ENCODE peak calls at places on chromosomes 3 and 15, in eight cellular contexts. One of them, this sample, is unnamed. For H3K27me3, the result is how much of the 10 kb centered on the place peaks cover.

GRCh38 chr15:37096878-37097568 is 3.3 kb downstream of the MEIS2 start:
- DNase-seq in tibial artery: no peak
- DNase-seq in heart left ventricle: no peak
- DNase-seq in naive thymus-derived CD4-positive, alpha-beta T cell: no peak
- DNase-seq in PC-3: no peak
- DNase-seq in Peyer's patch: no peak
- DNase-seq in gastrocnemius medialis: no peak
- DNase-seq in esophagus squamous epithelium: no peak
- DNase-seq in this sample: no peak

GRCh38 chr3:188646592-188646991 is 492.6 kb downstream of the LPP start:
- DNase-seq in tibial artery: no peak
- DNase-seq in heart left ventricle: no peak
- DNase-seq in naive thymus-derived CD4-positive, alpha-beta T cell: no peak
- DNase-seq in PC-3: peak
- DNase-seq in Peyer's patch: no peak
- DNase-seq in gastrocnemius medialis: no peak
- DNase-seq in esophagus squamous epithelium: no peak
- DNase-seq in this sample: no peak

GRCh38 chr3:107969994-107970896 is 120.6 kb downstream of the CD47 start:
- DNase-seq in tibial artery: no peak
- DNase-seq in heart left ventricle: peak
- DNase-seq in naive thymus-derived CD4-positive, alpha-beta T cell: no peak
- DNase-seq in PC-3: peak
- DNase-seq in Peyer's patch: no peak
- DNase-seq in gastrocnemius medialis: no peak
- DNase-seq in esophagus squamous epithelium: no peak
- DNase-seq in this sample: peak

GRCh38 chr15:98442379-98442833 is 205.9 kb upstream of the IGF1R start:
- DNase-seq in tibial artery: no peak
- DNase-seq in heart left ventricle: no peak
- DNase-seq in naive thymus-derived CD4-positive, alpha-beta T cell: peak
- DNase-seq in PC-3: peak
- DNase-seq in Peyer's patch: peak
- DNase-seq in gastrocnemius medialis: no peak
- DNase-seq in esophagus squamous epithelium: no peak
- DNase-seq in this sample: peak

GRCh38 chr3:194487289-194488006 is 646 bp upstream of the ATP13A3 start:
- DNase-seq in tibial artery: peak
- DNase-seq in heart left ventricle: peak
- DNase-seq in naive thymus-derived CD4-positive, alpha-beta T cell: peak
- DNase-seq in PC-3: no peak
- DNase-seq in Peyer's patch: peak
- DNase-seq in gastrocnemius medialis: no peak
- DNase-seq in esophagus squamous epithelium: no peak
- DNase-seq in this sample: no peak

GRCh38 chr3:109900774-109901173 is 563.4 kb upstream of the DPPA4 start:
- DNase-seq in tibial artery: no peak
- DNase-seq in heart left ventricle: no peak
- DNase-seq in naive thymus-derived CD4-positive, alpha-beta T cell: no peak
- DNase-seq in PC-3: peak
- DNase-seq in Peyer's patch: no peak
- DNase-seq in gastrocnemius medialis: no peak
- DNase-seq in esophagus squamous epithelium: no peak
- DNase-seq in this sample: peak

GRCh38 chr3:184734903-184735630 is 23.2 kb upstream of the MAGEF1 start:
- DNase-seq in tibial artery: peak
- DNase-seq in heart left ventricle: no peak
- DNase-seq in naive thymus-derived CD4-positive, alpha-beta T cell: no peak
- DNase-seq in PC-3: no peak
- DNase-seq in Peyer's patch: no peak
- DNase-seq in gastrocnemius medialis: no peak
- DNase-seq in esophagus squamous epithelium: no peak
- DNase-seq in this sample: no peak

GRCh38 chr3:52088445-52089367 is 32.3 kb upstream of the DUSP7 start:
- DNase-seq in tibial artery: peak
- DNase-seq in heart left ventricle: no peak
- DNase-seq in naive thymus-derived CD4-positive, alpha-beta T cell: no peak
- DNase-seq in PC-3: no peak
- DNase-seq in Peyer's patch: no peak
- DNase-seq in gastrocnemius medialis: no peak
- DNase-seq in esophagus squamous epithelium: no peak
- DNase-seq in this sample: no peak

GRCh38 chr15:70440416-70441138 is 322.8 kb downstream of the UACA start:
- DNase-seq in tibial artery: peak
- DNase-seq in heart left ventricle: no peak
- DNase-seq in naive thymus-derived CD4-positive, alpha-beta T cell: no peak
- DNase-seq in PC-3: no peak
- DNase-seq in Peyer's patch: no peak
- DNase-seq in gastrocnemius medialis: no peak
- DNase-seq in esophagus squamous epithelium: no peak
- DNase-seq in this sample: no peak

GRCh38 chr3:105758451-105758850 is 110.4 kb downstream of the CBLB start:
- DNase-seq in tibial artery: no peak
- DNase-seq in heart left ventricle: no peak
- DNase-seq in naive thymus-derived CD4-positive, alpha-beta T cell: no peak
- DNase-seq in PC-3: no peak
- DNase-seq in Peyer's patch: no peak
- DNase-seq in gastrocnemius medialis: no peak
- DNase-seq in esophagus squamous epithelium: no peak
- DNase-seq in this sample: peak

GRCh38 chr3:135895106-135895733 is 70.3 kb upstream of the PPP2R3A start:
- DNase-seq in tibial artery: peak
- DNase-seq in heart left ventricle: peak
- DNase-seq in naive thymus-derived CD4-positive, alpha-beta T cell: no peak
- DNase-seq in PC-3: peak
- DNase-seq in Peyer's patch: peak
- DNase-seq in gastrocnemius medialis: peak
- DNase-seq in esophagus squamous epithelium: no peak
- DNase-seq in this sample: peak

GRCh38 chr15:43903864-43904290 is 77.1 kb downstream of the WDR76 start:
- DNase-seq in tibial artery: no peak
- DNase-seq in heart left ventricle: peak
- DNase-seq in naive thymus-derived CD4-positive, alpha-beta T cell: peak
- DNase-seq in PC-3: peak
- DNase-seq in Peyer's patch: peak
- DNase-seq in gastrocnemius medialis: no peak
- DNase-seq in esophagus squamous epithelium: no peak
- DNase-seq in this sample: peak

GRCh38 chr15:50907866-50908208 is 646 bp upstream of the AP4E1 start:
- DNase-seq in tibial artery: no peak
- DNase-seq in heart left ventricle: no peak
- DNase-seq in naive thymus-derived CD4-positive, alpha-beta T cell: peak
- DNase-seq in PC-3: peak
- DNase-seq in Peyer's patch: peak
- DNase-seq in gastrocnemius medialis: peak
- DNase-seq in esophagus squamous epithelium: no peak
- DNase-seq in this sample: peak

GRCh38 chr15:21261396-21261964 is 178.8 kb downstream of the POTEB3 start:
- DNase-seq in tibial artery: no peak
- DNase-seq in heart left ventricle: no peak
- DNase-seq in naive thymus-derived CD4-positive, alpha-beta T cell: no peak
- DNase-seq in PC-3: peak
- DNase-seq in Peyer's patch: no peak
- DNase-seq in gastrocnemius medialis: no peak
- DNase-seq in esophagus squamous epithelium: no peak
- DNase-seq in this sample: no peak

GRCh38 chr15:91632176-91632575 is 221.3 kb upstream of the SLCO3A1 start:
- DNase-seq in tibial artery: no peak
- DNase-seq in heart left ventricle: no peak
- DNase-seq in naive thymus-derived CD4-positive, alpha-beta T cell: no peak
- DNase-seq in PC-3: no peak
- DNase-seq in Peyer's patch: no peak
- DNase-seq in gastrocnemius medialis: no peak
- DNase-seq in esophagus squamous epithelium: no peak
- DNase-seq in this sample: no peak

GRCh38 chr3:187922704-187923393 is 177.6 kb upstream of the BCL6 start:
- DNase-seq in tibial artery: no peak
- DNase-seq in heart left ventricle: no peak
- DNase-seq in naive thymus-derived CD4-positive, alpha-beta T cell: no peak
- DNase-seq in PC-3: peak
- DNase-seq in Peyer's patch: no peak
- DNase-seq in gastrocnemius medialis: no peak
- DNase-seq in esophagus squamous epithelium: no peak
- DNase-seq in this sample: peak

GRCh38 chr3:23157331-23157730 is 45.8 kb upstream of the UBE2E2 start:
- DNase-seq in tibial artery: no peak
- DNase-seq in heart left ventricle: no peak
- DNase-seq in naive thymus-derived CD4-positive, alpha-beta T cell: no peak
- DNase-seq in PC-3: no peak
- DNase-seq in Peyer's patch: no peak
- DNase-seq in gastrocnemius medialis: no peak
- DNase-seq in esophagus squamous epithelium: no peak
- DNase-seq in this sample: no peak

GRCh38 chr15:45662375-45662774 is 27.5 kb downstream of the SQOR start:
- DNase-seq in tibial artery: no peak
- DNase-seq in heart left ventricle: no peak
- DNase-seq in naive thymus-derived CD4-positive, alpha-beta T cell: no peak
- DNase-seq in PC-3: no peak
- DNase-seq in Peyer's patch: no peak
- DNase-seq in gastrocnemius medialis: no peak
- DNase-seq in esophagus squamous epithelium: no peak
- DNase-seq in this sample: no peak

GRCh38 chr3:131053021-131053420 is 26.3 kb downstream of the NEK11 start:
- DNase-seq in tibial artery: no peak
- DNase-seq in heart left ventricle: no peak
- DNase-seq in naive thymus-derived CD4-positive, alpha-beta T cell: no peak
- DNase-seq in PC-3: peak
- DNase-seq in Peyer's patch: no peak
- DNase-seq in gastrocnemius medialis: no peak
- DNase-seq in esophagus squamous epithelium: no peak
- DNase-seq in this sample: peak

DNA sequence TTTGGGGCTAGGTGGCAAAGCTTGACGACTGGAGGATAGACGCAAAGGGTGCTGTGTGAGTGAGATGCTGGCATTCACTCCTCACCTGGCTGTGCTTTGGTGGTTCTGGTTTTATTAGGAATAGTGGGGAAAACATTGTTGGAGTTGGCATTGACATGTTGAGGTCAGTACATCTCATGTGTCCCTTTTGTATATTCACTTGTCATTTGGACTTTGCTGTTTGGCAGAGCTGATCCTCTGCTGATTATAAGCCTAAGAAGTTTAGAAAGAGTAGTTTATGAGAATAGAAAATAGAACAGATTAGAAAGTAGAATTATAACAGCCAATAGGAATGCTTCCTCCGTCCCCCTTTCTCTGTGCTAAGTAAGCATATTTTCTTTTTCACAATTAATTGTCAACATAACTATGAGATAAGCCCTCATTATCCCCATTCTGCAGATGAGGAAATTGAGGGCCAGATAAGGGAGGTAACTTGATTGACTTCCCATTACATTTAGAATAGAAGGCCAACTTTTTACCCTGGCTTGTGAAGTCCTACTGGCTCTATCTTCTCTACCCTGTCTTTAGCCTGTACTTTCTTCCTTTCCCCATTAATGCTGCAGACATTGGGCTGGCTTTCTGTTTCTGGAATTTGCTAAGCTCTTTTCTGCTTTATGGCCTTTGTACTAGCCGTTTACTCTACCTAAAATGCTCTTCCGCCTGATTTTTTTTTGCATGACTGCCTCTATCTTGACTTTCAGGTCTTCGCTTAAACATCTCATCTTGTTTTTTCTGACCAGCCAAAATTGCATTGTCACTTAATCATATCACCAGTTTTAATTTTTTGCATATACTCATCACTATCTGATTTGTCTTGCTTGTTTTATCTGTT is 12.8 kb downstream of the ITPR1 start:
- DNase-seq in tibial artery: no peak
- DNase-seq in heart left ventricle: no peak
- DNase-seq in naive thymus-derived CD4-positive, alpha-beta T cell: no peak
- DNase-seq in PC-3: no peak
- DNase-seq in Peyer's patch: no peak
- DNase-seq in gastrocnemius medialis: no peak
- DNase-seq in esophagus squamous epithelium: no peak
- DNase-seq in this sample: no peak
- H3K27me3 ChIP-seq in tibial artery: under half
- H3K27me3 ChIP-seq in heart left ventricle: under half
- H3K27me3 ChIP-seq in naive thymus-derived CD4-positive, alpha-beta T cell: under half
- H3K27me3 ChIP-seq in PC-3: under half
- H3K27me3 ChIP-seq in Peyer's patch: under half
- H3K27me3 ChIP-seq in gastrocnemius medialis: under half
- H3K27me3 ChIP-seq in esophagus squamous epithelium: under half
- H3K27me3 ChIP-seq in this sample: under half

DNA sequence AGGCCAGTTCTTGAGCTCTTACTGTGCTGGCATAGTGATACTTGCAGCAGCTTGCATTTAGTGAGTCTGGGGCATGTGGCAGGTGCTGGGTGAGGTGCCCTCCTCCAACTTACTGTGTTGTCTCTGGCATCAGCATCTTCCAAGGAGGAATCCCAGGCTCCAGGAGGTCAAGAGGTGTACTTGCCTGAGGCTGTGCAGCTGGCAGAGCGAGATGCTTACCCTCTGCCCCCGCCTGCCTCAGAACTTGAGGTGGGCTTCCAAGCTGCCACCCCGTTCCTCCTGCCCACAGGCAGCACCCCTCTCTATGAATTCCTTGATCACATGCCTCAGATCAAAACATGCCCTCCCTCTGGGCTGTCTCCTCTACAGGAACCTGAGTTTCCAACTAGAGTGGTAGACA is 86.0 kb downstream of the EEFSEC start:
- DNase-seq in tibial artery: no peak
- DNase-seq in heart left ventricle: no peak
- DNase-seq in naive thymus-derived CD4-positive, alpha-beta T cell: no peak
- DNase-seq in PC-3: no peak
- DNase-seq in Peyer's patch: no peak
- DNase-seq in gastrocnemius medialis: no peak
- DNase-seq in esophagus squamous epithelium: no peak
- DNase-seq in this sample: no peak
- H3K27me3 ChIP-seq in tibial artery: under half
- H3K27me3 ChIP-seq in heart left ventricle: under half
- H3K27me3 ChIP-seq in naive thymus-derived CD4-positive, alpha-beta T cell: under half
- H3K27me3 ChIP-seq in PC-3: under half
- H3K27me3 ChIP-seq in Peyer's patch: under half
- H3K27me3 ChIP-seq in gastrocnemius medialis: under half
- H3K27me3 ChIP-seq in esophagus squamous epithelium: under half
- H3K27me3 ChIP-seq in this sample: under half

DNA sequence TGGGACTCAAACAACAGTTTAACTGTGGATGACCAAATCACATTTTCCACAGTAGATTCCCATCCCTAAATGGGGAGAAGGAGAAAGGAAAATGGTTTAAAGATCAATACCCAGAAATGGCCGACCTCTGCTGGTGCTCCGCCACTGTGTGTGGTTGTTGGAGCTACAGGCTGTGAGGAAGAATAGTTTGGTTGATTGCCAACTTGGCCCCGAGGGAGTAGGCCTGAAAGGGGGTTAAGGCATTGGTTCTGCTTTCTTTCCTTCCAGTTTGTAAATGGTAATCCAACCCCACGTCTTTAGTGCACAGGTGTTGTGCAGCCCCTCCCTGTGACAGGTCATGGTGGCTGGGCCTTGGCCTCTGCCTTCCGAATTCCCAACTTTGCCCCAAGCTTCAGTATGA is 92.1 kb upstream of the ROPN1 start:
- DNase-seq in tibial artery: no peak
- DNase-seq in heart left ventricle: peak
- DNase-seq in naive thymus-derived CD4-positive, alpha-beta T cell: no peak
- DNase-seq in PC-3: no peak
- DNase-seq in Peyer's patch: no peak
- DNase-seq in gastrocnemius medialis: no peak
- DNase-seq in esophagus squamous epithelium: no peak
- DNase-seq in this sample: no peak
- H3K27me3 ChIP-seq in tibial artery: under half
- H3K27me3 ChIP-seq in heart left ventricle: under half
- H3K27me3 ChIP-seq in naive thymus-derived CD4-positive, alpha-beta T cell: under half
- H3K27me3 ChIP-seq in PC-3: under half
- H3K27me3 ChIP-seq in Peyer's patch: under half
- H3K27me3 ChIP-seq in gastrocnemius medialis: under half
- H3K27me3 ChIP-seq in esophagus squamous epithelium: under half
- H3K27me3 ChIP-seq in this sample: under half

GRCh38 chr15:77821188-77821958 is 188.7 kb upstream of the LINGO1 start:
- DNase-seq in tibial artery: no peak
- DNase-seq in heart left ventricle: peak
- DNase-seq in naive thymus-derived CD4-positive, alpha-beta T cell: no peak
- DNase-seq in PC-3: peak
- DNase-seq in Peyer's patch: peak
- DNase-seq in gastrocnemius medialis: no peak
- DNase-seq in esophagus squamous epithelium: no peak
- DNase-seq in this sample: peak
- H3K27me3 ChIP-seq in tibial artery: under half
- H3K27me3 ChIP-seq in heart left ventricle: under half
- H3K27me3 ChIP-seq in naive thymus-derived CD4-positive, alpha-beta T cell: under half
- H3K27me3 ChIP-seq in PC-3: under half
- H3K27me3 ChIP-seq in Peyer's patch: under half
- H3K27me3 ChIP-seq in gastrocnemius medialis: under half
- H3K27me3 ChIP-seq in esophagus squamous epithelium: half or more
- H3K27me3 ChIP-seq in this sample: under half